ENCODE peak calls at places on chromosomes 12 and 14, in seven cellular contexts. Q is natural killer cell; M is NCI-H774; V is CD4-positive, alpha-beta T cell; T is cardiac fibroblast; D is Caco-2; Z is omental fat pad. R is an unnamed sample.

GRCh38 chr14:97219356-97220017 is 422.3 kb downstream of the VRK1 start:
- DNase-seq in Z (no peak), T (no peak), M (no peak), Q (no peak), D (no peak), V (no peak), R (no peak)

GRCh38 chr12:130438711-130439110 is 101.0 kb downstream of the PIWIL1 start:
- DNase-seq in V (no peak), D (no peak), M (no peak), Q (no peak), T (no peak), Z (no peak), R (no peak)

GRCh38 chr12:49703647-49704137 is 3.5 kb downstream of the FMNL3 start:
- DNase-seq in Z (no peak), Q (peak; percentile 26), M (no peak), T (peak; percentile 83), D (no peak), V (no peak), R (no peak)

GRCh38 chr12:49920241-49920914 is 16.7 kb upstream of the FAIM2 start:
- DNase-seq in M (no peak), Z (no peak), Q (no peak), T (peak; percentile 83), D (no peak), V (no peak), R (peak; percentile 33)

GRCh38 chr14:53470351-53471043 is 317.4 kb upstream of the DDHD1 start:
- DNase-seq in Z (no peak), T (no peak), D (no peak), V (no peak), Q (no peak), M (no peak), R (peak; percentile 12)

GRCh38 chr14:89598548-89599186 is 181.6 kb upstream of the FOXN3 start:
- DNase-seq in M (no peak), V (no peak), T (peak; percentile 24), Q (no peak), Z (no peak), D (no peak), R (peak; percentile 13)

GRCh38 chr12:95208678-95209077 is 8.6 kb downstream of the FGD6 start:
- DNase-seq in D (no peak), V (no peak), Z (no peak), Q (no peak), M (peak; percentile 28), T (no peak), R (no peak)

GRCh38 chr14:22311625-22312024 is 277.4 kb downstream of the DAD1 start:
- DNase-seq in M (no peak), D (no peak), Q (no peak), V (no peak), T (no peak), Z (no peak), R (no peak)

GRCh38 chr12:65518771-65519170 is 240.3 kb downstream of the MSRB3 start:
- DNase-seq in D (no peak), V (no peak), T (no peak), M (no peak), Z (no peak), Q (no peak), R (no peak)

GRCh38 chr12:106214576-106214975 is 33.2 kb downstream of the CKAP4 start:
- DNase-seq in M (no peak), T (no peak), V (no peak), Z (no peak), Q (no peak), D (no peak), R (no peak)

GRCh38 chr14:106094654-106095189 is 568.3 kb downstream of the TMEM121 start:
- DNase-seq in Q (peak; percentile 29), M (no peak), D (peak; percentile 67), V (no peak), Z (no peak), T (peak; percentile 7), R (peak; percentile 42)

GRCh38 chr12:67062193-67062592 is 207.0 kb upstream of the CAND1 start:
- DNase-seq in T (no peak), Z (no peak), M (no peak), Q (no peak), V (no peak), D (no peak), R (no peak)

GRCh38 chr12:95790025-95790911 is at the start of gene NTN4:
- DNase-seq in Z (no peak), T (peak; percentile 47), V (no peak), D (peak; percentile 58), M (no peak), Q (peak; percentile 25), R (no peak)